ENCODE peak calls at places on chromosome 7, in eight cellular contexts. T is kidney, R is HFF-Myc, M is ovary, D is NCI-H69, G is HTR-8/SVneo, P is cerebellar cortex, Q is A549. N is an unnamed sample.

GRCh38 chr7:75987026-75987804 is 7.2 kb downstream of the TMEM120A start:
- DNase-seq in T (peak; percentile 77), R (no peak), M (peak; percentile 31), D (no peak), G (no peak), P (no peak), Q (no peak), N (peak; percentile 1)

GRCh38 chr7:91852263-91852741 is 28.2 kb downstream of the MTERF1 start:
- DNase-seq in T (no peak), R (no peak), M (no peak), D (peak; percentile 10), G (no peak), P (no peak), Q (peak; percentile 19), N (no peak)

GRCh38 chr7:47458057-47458456 is 123.9 kb downstream of the TNS3 start:
- DNase-seq in T (peak; percentile 93), R (peak; percentile 98), M (peak; percentile 81), D (peak; percentile 89), G (peak; percentile 36), P (no peak), Q (no peak), N (no peak)

GRCh38 chr7:128833148-128833938 is 3.1 kb downstream of the FLNC start:
- DNase-seq in T (no peak), R (no peak), M (peak; percentile 77), D (peak; percentile 96), G (no peak), P (no peak), Q (no peak), N (peak; percentile 83)

GRCh38 chr7:16033233-16033632 is 346.8 kb upstream of the MEOX2 start:
- DNase-seq in T (no peak), R (no peak), M (no peak), D (no peak), G (no peak), P (no peak), Q (no peak), N (no peak)

GRCh38 chr7:142636751-142637150 is 112.5 kb upstream of the PRSS1 start:
- DNase-seq in T (no peak), R (no peak), M (no peak), D (no peak), G (no peak), P (no peak), Q (no peak), N (no peak)

GRCh38 chr7:116802144-116802747 is 60.1 kb upstream of the CAPZA2 start:
- DNase-seq in T (no peak), R (no peak), M (no peak), D (no peak), G (no peak), P (no peak), Q (no peak), N (no peak)

GRCh38 chr7:71198887-71199286 is 66.9 kb downstream of the GALNT17 start:
- DNase-seq in T (no peak), R (no peak), M (peak; percentile 59), D (no peak), G (no peak), P (no peak), Q (no peak), N (no peak)

GRCh38 chr7:116950889-116951351 is 2.4 kb upstream of the ST7 start:
- DNase-seq in T (no peak), R (no peak), M (no peak), D (peak; percentile 21), G (no peak), P (no peak), Q (no peak), N (no peak)

GRCh38 chr7:144820557-144820956 is 15.3 kb downstream of the TPK1 start:
- DNase-seq in T (no peak), R (no peak), M (no peak), D (peak; percentile 32), G (no peak), P (no peak), Q (no peak), N (no peak)

GRCh38 chr7:117582219-117582704 is 102.4 kb downstream of the CFTR start:
- DNase-seq in T (peak; percentile 82), R (no peak), M (peak; percentile 21), D (no peak), G (peak; percentile 72), P (no peak), Q (peak; percentile 97), N (no peak)